ENCODE peak calls at places on chromosomes 1 and 21, in four cellular contexts. W, S, A and Y are unnamed samples.

GRCh38 chr1:214816603-214817002 is 213.6 kb downstream of the CENPF start:
- DNase-seq in S (no peak), A (no peak), W (no peak), Y (no peak)

GRCh38 chr1:245380790-245381535 is 226.2 kb downstream of the KIF26B start:
- DNase-seq in W (no peak), S (no peak), A (peak; percentile 15), Y (no peak)

GRCh38 chr21:41169701-41170100 is 1.7 kb downstream of the BACE2 start:
- DNase-seq in S (no peak), W (no peak), A (no peak), Y (no peak)

GRCh38 chr1:111989531-111990025 is at the start of gene KCND3:
- DNase-seq in S (no peak), W (no peak), A (peak; percentile 56), Y (no peak)

GRCh38 chr1:43930168-43930948 is 3.2 kb upstream of the ARTN start:
- DNase-seq in A (no peak), W (no peak), S (no peak), Y (no peak)

GRCh38 chr1:76659171-76659940 is 207.9 kb upstream of the ST6GALNAC5 start:
- DNase-seq in A (no peak), S (no peak), W (no peak), Y (no peak)

GRCh38 chr1:44240802-44241671 is 27.8 kb downstream of the DMAP1 start:
- DNase-seq in W (no peak), S (no peak), A (no peak), Y (peak; percentile 18)

GRCh38 chr1:204530932-204531331 is 14.7 kb downstream of the MDM4 start:
- DNase-seq in A (no peak), S (no peak), W (peak; percentile 87), Y (no peak)

GRCh38 chr1:177171536-177172123 is 872 bp downstream of the BRINP2 start:
- DNase-seq in S (no peak), A (no peak), W (no peak), Y (no peak)

GRCh38 chr21:37684115-37684493 is 232.2 kb downstream of the KCNJ6 start:
- DNase-seq in S (no peak), W (no peak), A (no peak), Y (no peak)

GRCh38 chr21:37683396-37684114 is 232.7 kb downstream of the KCNJ6 start:
- DNase-seq in W (no peak), S (no peak), A (no peak), Y (no peak)

GRCh38 chr21:37688952-37689659 is 227.2 kb downstream of the KCNJ6 start:
- DNase-seq in A (no peak), S (no peak), W (no peak), Y (no peak)

GRCh38 chr21:37684577-37684976 is 231.7 kb downstream of the KCNJ6 start:
- DNase-seq in A (no peak), W (no peak), S (no peak), Y (no peak)

GRCh38 chr21:37687001-37687400 is 229.3 kb downstream of the KCNJ6 start:
- DNase-seq in S (no peak), A (no peak), W (no peak), Y (no peak)
- TF ChIP-seq TARDBP in S (no peak), A (no peak), W (no peak), Y (no peak)

DNA sequence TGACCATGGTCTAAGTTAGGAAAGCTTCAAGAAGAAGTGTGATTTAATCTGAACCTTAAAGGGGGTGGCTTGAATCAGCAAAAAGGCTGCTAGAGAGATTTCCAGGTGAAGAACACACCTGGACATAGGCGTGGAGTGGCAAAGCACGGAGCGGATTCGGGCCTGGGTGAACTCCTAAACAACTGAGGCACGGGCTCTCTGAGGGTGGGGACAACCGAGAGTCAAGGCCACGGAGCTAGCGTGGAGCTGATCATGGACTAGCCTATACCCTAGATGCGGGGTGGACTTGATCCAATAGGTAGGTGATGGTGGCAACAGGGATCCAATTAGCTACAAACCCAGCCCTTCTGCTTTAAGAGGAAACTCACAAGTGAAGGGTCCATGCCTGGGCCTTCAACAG is 27.8 kb downstream of the SYT2 start:
- DNase-seq in S (no peak), A (no peak), W (no peak), Y (no peak)
- TF ChIP-seq TARDBP in S (no peak), A (no peak), W (no peak), Y (no peak)

GRCh38 chr1:53643061-53643880 is 95.7 kb downstream of the GLIS1 start:
- DNase-seq in W (no peak), S (no peak), A (no peak), Y (no peak)
- TF ChIP-seq TARDBP in W (no peak), S (no peak), A (no peak), Y (no peak)

GRCh38 chr1:23570001-23570691 is 10.8 kb upstream of the ID3 start:
- DNase-seq in W (no peak), A (no peak), S (no peak), Y (no peak)

GRCh38 chr1:23567629-23567995 is 8.3 kb upstream of the ID3 start:
- DNase-seq in A (no peak), S (no peak), W (no peak), Y (no peak)

GRCh38 chr1:23566304-23566703 is 7.0 kb upstream of the ID3 start:
- DNase-seq in W (no peak), S (no peak), A (no peak), Y (no peak)

GRCh38 chr1:23567996-23568607 is 8.8 kb upstream of the ID3 start:
- DNase-seq in W (no peak), A (no peak), S (no peak), Y (no peak)

GRCh38 chr1:23568608-23569383 is 9.5 kb upstream of the ID3 start:
- DNase-seq in A (no peak), W (no peak), S (no peak), Y (peak; percentile 21)
- TF ChIP-seq TARDBP in A (no peak), W (no peak), S (no peak), Y (no peak)

GRCh38 chr1:52192436-52192835 is 50.5 kb downstream of the ZFYVE9 start:
- DNase-seq in A (no peak), W (no peak), S (no peak), Y (no peak)
- TF ChIP-seq TARDBP in A (no peak), W (no peak), S (no peak), Y (no peak)

GRCh38 chr21:29805110-29805509 is 134.7 kb downstream of the GRIK1 start:
- DNase-seq in S (no peak), W (no peak), A (no peak), Y (no peak)
- TF ChIP-seq TARDBP in S (no peak), W (no peak), A (no peak), Y (no peak)

GRCh38 chr1:6912507-6912906 is 127.3 kb downstream of the CAMTA1 start:
- DNase-seq in W (no peak), A (no peak), S (no peak), Y (peak; percentile 76)

GRCh38 chr1:6911974-6912373 is 126.7 kb downstream of the CAMTA1 start:
- DNase-seq in S (no peak), W (no peak), A (no peak), Y (no peak)

GRCh38 chr1:6913086-6913485 is 127.8 kb downstream of the CAMTA1 start:
- DNase-seq in A (no peak), S (no peak), W (no peak), Y (no peak)

GRCh38 chr1:6909857-6910256 is 124.6 kb downstream of the CAMTA1 start:
- DNase-seq in S (peak; percentile 83), A (no peak), W (no peak), Y (no peak)

GRCh38 chr1:6911229-6911941 is 126.1 kb downstream of the CAMTA1 start:
- DNase-seq in A (no peak), S (no peak), W (no peak), Y (peak; percentile 26)
- TF ChIP-seq TARDBP in A (no peak), S (no peak), W (no peak), Y (no peak)

GRCh38 chr21:42859891-42860230 is 19.5 kb downstream of the WDR4 start:
- DNase-seq in A (no peak), S (no peak), W (no peak), Y (no peak)
- TF ChIP-seq TARDBP in A (no peak), S (no peak), W (no peak), Y (no peak)

DNA sequence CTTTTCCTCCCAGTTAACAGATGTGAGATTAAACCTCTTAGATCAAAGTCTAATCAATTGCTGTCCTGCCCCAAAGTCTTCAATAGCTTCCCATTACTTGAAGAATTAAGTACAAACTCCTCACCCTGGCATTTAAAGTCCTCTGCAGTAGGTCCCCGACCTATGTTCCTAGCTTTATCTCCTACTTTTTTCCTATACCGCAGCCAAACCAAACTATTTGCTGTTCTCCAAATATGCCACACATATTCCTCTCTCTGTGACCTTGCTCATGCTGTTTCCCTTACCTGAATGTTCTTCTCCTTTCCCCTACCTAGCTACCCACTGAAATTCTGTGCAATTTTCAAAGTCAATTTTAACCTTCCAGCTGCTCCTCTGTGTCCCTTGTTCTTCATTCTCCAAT is 14.0 kb upstream of the PPP2R5A start:
- DNase-seq in W (no peak), S (no peak), A (no peak), Y (no peak)
- TF ChIP-seq TARDBP in W (no peak), S (no peak), A (no peak), Y (no peak)

GRCh38 chr1:21239181-21239580 is 51.1 kb downstream of the ECE1 start:
- DNase-seq in A (no peak), W (no peak), S (no peak), Y (no peak)
- TF ChIP-seq TARDBP in A (no peak), W (no peak), S (no peak), Y (no peak)